ENCODE peak calls at places on chromosomes 12 and 14, in five cellular contexts. P, Y, F, L and E are unnamed samples.

GRCh38 chr12:39503445-39503844 is 60.5 kb upstream of the KIF21A start:
- DNase-seq in P (peak; percentile 59), Y (no peak), F (no peak), L (peak; percentile 74), E (no peak)

GRCh38 chr12:120230326-120230973 is 29.5 kb upstream of the RPLP0 start:
- DNase-seq in P (peak; percentile 94), Y (peak; percentile 64), F (peak; percentile 94), L (peak; percentile 96), E (peak; percentile 56)

GRCh38 chr12:108905725-108906124 is 25.8 kb downstream of the DAO start:
- DNase-seq in P (no peak), Y (no peak), F (no peak), L (no peak), E (no peak)

GRCh38 chr14:97644365-97644764 is 847.2 kb downstream of the VRK1 start:
- DNase-seq in P (no peak), Y (no peak), F (no peak), L (no peak), E (no peak)

GRCh38 chr12:120684523-120684932 is 2.4 kb upstream of the MLEC start:
- DNase-seq in P (no peak), Y (no peak), F (no peak), L (no peak), E (no peak)

GRCh38 chr12:77031745-77032144 is 33.6 kb downstream of the E2F7 start:
- DNase-seq in P (peak; percentile 11), Y (no peak), F (no peak), L (peak; percentile 23), E (no peak)

GRCh38 chr14:70642313-70643235 is 858 bp downstream of the TTC9 start:
- DNase-seq in P (no peak), Y (no peak), F (no peak), L (no peak), E (no peak)

GRCh38 chr12:128069359-128069997 is 197.5 kb upstream of the TMEM132C start:
- DNase-seq in P (peak; percentile 31), Y (no peak), F (no peak), L (peak; percentile 69), E (no peak)

GRCh38 chr12:92905811-92906554 is 23.1 kb downstream of the EEA1 start:
- DNase-seq in P (no peak), Y (no peak), F (no peak), L (no peak), E (no peak)

GRCh38 chr12:16685107-16685506 is 79.1 kb upstream of the LMO3 start:
- DNase-seq in P (peak; percentile 50), Y (no peak), F (no peak), L (peak; percentile 47), E (no peak)

GRCh38 chr12:82413994-82414393 is 55.7 kb downstream of the METTL25 start:
- DNase-seq in P (no peak), Y (no peak), F (no peak), L (peak; percentile 6), E (no peak)

GRCh38 chr14:29649170-29649569 is 278.5 kb downstream of the PRKD1 start:
- DNase-seq in P (no peak), Y (no peak), F (no peak), L (no peak), E (no peak)

GRCh38 chr14:99322731-99323599 is 51.0 kb upstream of the BCL11B start:
- DNase-seq in P (no peak), Y (no peak), F (no peak), L (no peak), E (peak; percentile 18)

GRCh38 chr14:48748151-48748550 is 838.0 kb downstream of the RPS29 start:
- DNase-seq in P (no peak), Y (no peak), F (no peak), L (no peak), E (no peak)

GRCh38 chr14:68759912-68760311 is 33.0 kb downstream of the ZFP36L1 start:
- DNase-seq in P (no peak), Y (no peak), F (no peak), L (no peak), E (no peak)

GRCh38 chr14:20329355-20329754 is 3.7 kb downstream of the CCNB1IP1 start:
- DNase-seq in P (no peak), Y (no peak), F (no peak), L (no peak), E (no peak)
- H3K4me3 ChIP-seq in P (no peak overlapping the region), Y (no peak overlapping the region), F (no peak overlapping the region), L (no peak overlapping the region), E (no peak overlapping the region)

GRCh38 chr12:103839103-103839502 is 1.9 kb downstream of the NT5DC3 start:
- DNase-seq in P (peak; percentile 26), Y (no peak), F (no peak), L (peak; percentile 29), E (no peak)
- H3K4me3 ChIP-seq in P (no peak overlapping the region), Y (no peak overlapping the region), F (peak overlapping the region; percentile 17), L (no peak overlapping the region), E (no peak overlapping the region)

DNA sequence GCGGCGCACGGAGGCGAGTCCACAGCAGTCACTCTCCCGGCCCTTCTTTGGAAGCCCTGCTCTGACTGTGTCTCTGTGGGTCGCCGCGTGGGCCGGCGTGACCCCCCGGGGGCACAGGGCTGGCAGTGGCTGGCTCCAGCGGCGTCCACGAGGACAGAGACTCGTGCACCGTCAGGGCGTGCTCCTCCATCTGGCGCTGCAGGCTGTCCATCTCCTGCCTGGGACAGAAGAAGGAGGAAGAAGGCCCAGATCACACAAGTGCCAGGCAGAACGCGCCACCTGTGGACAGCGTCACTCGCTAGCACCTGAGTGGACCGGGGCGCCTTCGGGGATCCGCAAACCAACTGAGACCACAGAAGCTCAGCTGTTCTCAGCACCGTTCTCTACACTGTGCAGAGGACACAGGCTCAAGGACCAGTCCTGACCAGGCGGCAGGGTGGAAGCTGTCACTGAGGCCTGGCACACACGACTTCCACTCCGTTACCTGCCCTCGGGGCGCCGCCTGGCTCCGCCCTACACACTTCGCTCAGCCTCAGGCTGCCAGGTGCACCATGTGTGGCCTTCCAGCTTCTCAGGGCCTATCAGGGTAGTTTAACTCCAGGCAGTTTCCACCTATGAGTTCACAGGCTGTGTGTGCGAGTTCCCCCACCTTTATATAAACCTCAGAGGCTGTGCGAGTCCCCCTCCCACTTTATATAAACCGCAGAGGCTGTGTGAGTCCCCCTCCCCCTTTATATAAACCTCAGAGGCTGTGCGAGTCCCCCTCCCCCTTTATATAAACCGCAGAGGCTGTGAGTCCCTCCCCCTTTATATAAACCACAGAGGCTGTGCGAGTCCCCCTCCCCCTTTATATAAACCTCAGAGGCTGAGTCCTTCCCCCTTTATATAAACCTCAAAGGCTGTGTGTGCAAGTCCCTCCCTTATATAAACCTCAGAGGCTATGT is 11.7 kb upstream of the ANKLE2 start:
- DNase-seq in P (no peak), Y (no peak), F (no peak), L (no peak), E (no peak)
- H3K4me3 ChIP-seq in P (no peak overlapping the region), Y (no peak overlapping the region), F (no peak overlapping the region), L (no peak overlapping the region), E (no peak overlapping the region)

DNA sequence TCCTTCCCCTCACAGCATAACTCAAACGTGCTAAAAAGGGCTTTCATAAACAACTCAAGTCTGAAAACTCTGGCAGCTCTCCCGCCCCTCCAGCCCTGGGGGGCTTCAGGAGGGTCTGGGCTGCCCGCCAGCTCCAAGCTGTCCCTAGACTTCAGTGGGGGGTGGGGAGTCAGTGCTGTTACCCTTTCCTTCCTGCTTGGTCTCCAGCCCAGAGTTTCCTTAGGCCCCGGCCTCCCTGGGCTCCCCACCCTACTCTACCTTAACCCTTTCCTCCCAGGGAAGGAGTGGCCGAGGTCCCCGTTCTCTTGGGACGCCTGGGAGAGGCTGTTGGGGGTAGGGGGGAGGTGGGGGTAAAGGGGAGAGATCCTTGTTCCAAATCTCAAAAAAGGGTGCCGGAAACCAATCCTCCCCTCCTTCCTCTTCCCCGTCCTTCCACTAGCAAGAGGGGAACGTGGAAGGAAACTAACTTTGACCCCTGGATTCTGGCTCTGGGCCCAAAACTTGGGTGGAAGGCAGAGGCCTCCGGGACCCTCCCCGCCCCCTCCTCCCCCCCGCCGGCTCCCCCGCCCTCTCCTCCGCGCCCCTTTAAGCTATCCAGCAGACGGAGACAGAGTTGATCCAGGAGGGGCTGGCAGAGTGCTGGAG is 383 bp upstream of the NYNRIN start:
- DNase-seq in P (peak; percentile 80), Y (peak; percentile 66), F (no peak), L (no peak), E (no peak)
- H3K4me3 ChIP-seq in P (peak overlapping the region; percentile 62), Y (peak overlapping the region; percentile 80), F (peak overlapping the region; percentile 66), L (peak overlapping the region; percentile 74), E (no peak overlapping the region)

DNA sequence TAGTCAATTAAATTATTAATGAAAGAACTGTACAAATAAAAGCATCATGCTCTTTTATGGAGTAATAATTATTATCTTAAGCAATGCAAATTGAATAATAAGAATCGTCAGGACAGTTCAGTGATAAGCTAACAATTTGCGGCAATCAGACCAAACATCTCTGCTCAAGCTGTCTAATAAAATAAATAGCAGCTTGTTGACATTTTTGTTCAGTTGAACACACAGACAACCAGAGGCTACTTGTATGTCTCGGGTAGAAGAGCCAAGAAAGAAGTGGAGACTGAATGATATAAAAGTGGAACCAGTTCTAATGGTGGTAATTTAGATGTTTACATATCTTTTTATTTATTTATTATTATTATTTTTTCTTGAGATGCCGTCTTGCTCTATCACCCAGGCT is 57.4 kb upstream of the FOXN3 start:
- DNase-seq in P (no peak), Y (no peak), F (no peak), L (no peak), E (no peak)
- H3K4me3 ChIP-seq in P (no peak overlapping the region), Y (no peak overlapping the region), F (no peak overlapping the region), L (no peak overlapping the region), E (no peak overlapping the region)